ENCODE peak calls at places on chromosomes 7 and 10, in four cellular contexts. X is brain microvascular endothelial cell, G is neural progenitor cell, N is HL-60. D is an unnamed sample. For H3K27me3, the result is how much of the 10 kb centered on the place peaks cover.

GRCh38 chr10:132043861-132044695 is 21.7 kb upstream of the JAKMIP3 start:
- DNase-seq in X (no peak), G (no peak), N (no peak), D (no peak)

GRCh38 chr10:89091501-89091900 is 100.9 kb downstream of the FAS start:
- DNase-seq in X (no peak), G (no peak), N (no peak), D (no peak)

GRCh38 chr7:67021260-67021659 is 24.6 kb downstream of the TYW1 start:
- DNase-seq in X (no peak), G (no peak), N (no peak), D (no peak)

GRCh38 chr7:30196408-30196807 is 61.6 kb downstream of the MTURN start:
- DNase-seq in X (no peak), G (no peak), N (no peak), D (peak)

GRCh38 chr7:24756989-24757798 is at the start of gene GSDME:
- DNase-seq in X (peak), G (peak), N (no peak), D (peak)

GRCh38 chr10:108362956-108363355 is 1198.5 kb upstream of the SORCS1 start:
- DNase-seq in X (no peak), G (no peak), N (no peak), D (no peak)

GRCh38 chr10:130250127-130250526 is 113.9 kb downstream of the GLRX3 start:
- DNase-seq in X (no peak), G (no peak), N (no peak), D (no peak)

GRCh38 chr10:11825796-11826414 is 2.7 kb downstream of the PROSER2 start:
- DNase-seq in X (no peak), G (no peak), N (no peak), D (no peak)

GRCh38 chr7:18593602-18594279 is 98.2 kb downstream of the HDAC9 start:
- DNase-seq in X (no peak), G (no peak), N (no peak), D (no peak)

GRCh38 chr7:128281605-128282380 is 40.7 kb downstream of the LEP start:
- DNase-seq in X (no peak), G (no peak), N (no peak), D (no peak)

GRCh38 chr7:123643495-123644428 is 11.9 kb upstream of the LMOD2 start:
- DNase-seq in X (peak), G (peak), N (no peak), D (peak)

GRCh38 chr7:57867884-57868701 is 418.1 kb downstream of the ZNF716 start:
- DNase-seq in X (no peak), G (no peak), N (no peak), D (peak)

GRCh38 chr10:28875535-28876208 is 198.4 kb downstream of the BAMBI start:
- DNase-seq in X (peak), G (peak), N (no peak), D (no peak)

GRCh38 chr10:93462881-93463280 is 19.3 kb downstream of the MYOF start:
- DNase-seq in X (peak), G (no peak), N (no peak), D (peak)

GRCh38 chr10:34804306-34804705 is 10.8 kb downstream of the PARD3 start:
- DNase-seq in X (no peak), G (no peak), N (no peak), D (peak)

GRCh38 chr10:80537086-80537704 is 507 bp upstream of the SH2D4B start:
- DNase-seq in X (no peak), G (peak), N (no peak), D (no peak)

GRCh38 chr10:99233680-99234018 is 2.0 kb downstream of the HPSE2 start:
- DNase-seq in X (no peak), G (peak), N (no peak), D (no peak)

GRCh38 chr10:66294538-66294937 is 631.3 kb upstream of the LRRTM3 start:
- DNase-seq in X (no peak), G (no peak), N (no peak), D (peak)

GRCh38 chr10:10826125-10826524 is 191.5 kb upstream of the CELF2 start:
- DNase-seq in X (peak), G (no peak), N (no peak), D (peak)

GRCh38 chr10:27527597-27528295 is 23.6 kb downstream of the RAB18 start:
- DNase-seq in X (no peak), G (no peak), N (no peak), D (no peak)

GRCh38 chr10:20508921-20509320 is 388.2 kb downstream of the NEBL start:
- DNase-seq in X (no peak), G (no peak), N (no peak), D (no peak)

GRCh38 chr7:149766215-149766614 is 7.2 kb downstream of the ZNF467 start:
- DNase-seq in X (no peak), G (peak), N (no peak), D (no peak)
- H3K27me3 ChIP-seq in X (half or more), G (half or more), N (under half), D (half or more)

GRCh38 chr10:77531441-77532001 is 106.1 kb downstream of the KCNMA1 start:
- DNase-seq in X (peak), G (no peak), N (no peak), D (peak)
- H3K27me3 ChIP-seq in X (under half), G (under half), N (under half), D (under half)

GRCh38 chr10:100713859-100714565 is 31.4 kb upstream of the PAX2 start:
- DNase-seq in X (no peak), G (no peak), N (no peak), D (no peak)
- H3K27me3 ChIP-seq in X (half or more), G (half or more), N (half or more), D (half or more)

GRCh38 chr7:26374665-26375373 is 83.2 kb downstream of the SNX10 start:
- DNase-seq in X (no peak), G (no peak), N (no peak), D (no peak)
- H3K27me3 ChIP-seq in X (half or more), G (under half), N (under half), D (under half)

GRCh38 chr7:16169537-16169936 is 251.8 kb downstream of the CRPPA start:
- DNase-seq in X (no peak), G (no peak), N (no peak), D (no peak)
- H3K27me3 ChIP-seq in X (under half), G (under half), N (under half), D (under half)

DNA sequence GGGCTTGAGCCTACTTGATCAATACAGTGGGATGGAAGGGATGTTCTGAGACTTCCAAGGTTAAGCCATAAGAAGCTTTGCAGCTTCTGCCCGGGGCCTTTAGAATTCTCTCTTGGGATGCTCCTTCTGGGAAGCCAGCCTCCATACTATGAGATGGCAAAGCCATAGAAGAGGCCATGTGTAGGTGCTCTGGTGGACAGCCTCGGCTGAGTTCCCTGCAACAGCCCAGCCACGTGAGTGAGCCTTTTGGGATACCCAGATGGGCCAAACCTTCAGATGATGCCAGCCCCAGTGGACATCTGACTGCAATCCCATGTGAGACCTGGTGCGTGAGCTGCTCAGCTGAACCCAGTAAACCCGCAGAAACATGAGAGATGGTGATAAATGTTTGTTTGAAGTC is 370.6 kb downstream of the RPS24 start:
- DNase-seq in X (no peak), G (no peak), N (no peak), D (no peak)
- H3K27me3 ChIP-seq in X (under half), G (under half), N (under half), D (under half)

DNA sequence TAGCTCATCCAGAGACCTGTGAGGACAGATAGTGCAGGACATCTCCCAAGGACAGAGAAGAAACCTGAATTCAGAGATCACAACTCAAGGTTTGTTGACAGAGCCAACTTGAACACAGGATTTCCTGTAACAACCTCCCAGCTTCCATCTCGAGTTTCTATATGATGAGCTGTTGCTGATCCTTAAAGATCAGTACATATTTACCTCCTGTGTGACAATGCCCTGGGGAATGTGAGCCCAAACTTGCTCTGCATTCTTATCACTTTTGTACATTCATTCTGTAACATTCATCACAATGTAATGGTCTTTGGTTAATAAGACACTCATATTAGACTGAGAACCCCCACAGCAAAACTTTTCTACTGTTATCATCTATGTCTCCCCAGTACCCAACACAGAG is 468.6 kb downstream of the XPNPEP1 start:
- DNase-seq in X (no peak), G (no peak), N (no peak), D (no peak)
- H3K27me3 ChIP-seq in X (under half), G (under half), N (under half), D (under half)